ENCODE peak calls at places on chromosomes 5 and 9, in four cellular contexts. J is uterus, Q is HCT116, S is lower leg skin. L is an unnamed sample.

GRCh38 chr5:54646285-54647101 is 128.9 kb downstream of the SNX18 start:
- DNase-seq in S (peak), J (peak), Q (no peak), L (peak)

GRCh38 chr5:151248651-151249050 is 4.3 kb upstream of the GM2A start:
- DNase-seq in Q (no peak), J (no peak), S (peak), L (no peak)

GRCh38 chr9:136944094-136944518 is 432 bp downstream of the FBXW5 start:
- DNase-seq in Q (no peak), S (no peak), J (no peak), L (no peak)

GRCh38 chr5:13511442-13511841 is 433.0 kb downstream of the DNAH5 start:
- DNase-seq in Q (no peak), S (no peak), J (no peak), L (no peak)

GRCh38 chr5:75020016-75020656 is 32.2 kb downstream of the GCNT4 start:
- DNase-seq in S (no peak), J (no peak), Q (no peak), L (no peak)

GRCh38 chr5:16064135-16064893 is 115.3 kb downstream of the MARCHF11 start:
- DNase-seq in S (no peak), J (no peak), Q (no peak), L (no peak)

GRCh38 chr5:80389575-80389974 is 18.3 kb upstream of the ZFYVE16 start:
- DNase-seq in Q (no peak), S (peak), J (no peak), L (no peak)

GRCh38 chr5:36946101-36946500 is 69.5 kb downstream of the NIPBL start:
- DNase-seq in S (no peak), Q (no peak), J (no peak), L (no peak)

GRCh38 chr5:126516133-126516532 is 78.9 kb downstream of the ALDH7A1 start:
- DNase-seq in Q (no peak), J (no peak), S (no peak), L (no peak)

GRCh38 chr5:149002053-149002452 is 60.8 kb downstream of the SH3TC2 start:
- DNase-seq in J (no peak), S (no peak), Q (peak), L (no peak)

GRCh38 chr5:134878403-134878802 is 4.2 kb downstream of the TXNDC15 start:
- DNase-seq in S (peak), Q (no peak), J (no peak), L (no peak)

GRCh38 chr5:10303699-10304170 is 4.0 kb downstream of the CMBL start:
- DNase-seq in S (no peak), Q (no peak), J (no peak), L (no peak)

GRCh38 chr9:5832093-5832542 is 799 bp downstream of the ERMP1 start:
- DNase-seq in Q (no peak), S (no peak), J (no peak), L (no peak)

GRCh38 chr9:115254781-115255180 is 136.8 kb upstream of the TNC start:
- DNase-seq in S (no peak), Q (no peak), J (no peak), L (no peak)

GRCh38 chr5:77146896-77147295 is 59.8 kb upstream of the ZBED3 start:
- DNase-seq in J (no peak), Q (no peak), S (no peak), L (no peak)

GRCh38 chr9:26723486-26723885 is 169.1 kb downstream of the CAAP1 start:
- DNase-seq in S (peak), Q (peak), J (peak), L (no peak)

GRCh38 chr5:88063813-88064212 is 204.8 kb downstream of the TMEM161B start:
- DNase-seq in J (no peak), S (no peak), Q (no peak), L (no peak)

GRCh38 chr9:84293001-84293798 is 47.4 kb downstream of the SLC28A3 start:
- DNase-seq in Q (no peak), J (no peak), S (no peak), L (no peak)

GRCh38 chr9:34328983-34329832 is at the start of the genes KIF24 and NUDT2:
- DNase-seq in J (peak), S (peak), Q (peak), L (peak)

GRCh38 chr5:151047814-151048425 is 27.5 kb downstream of the GPX3 start:
- DNase-seq in S (no peak), J (no peak), Q (no peak), L (no peak)

GRCh38 chr9:108643756-108644510 is 211.9 kb downstream of the ACTL7B start:
- DNase-seq in J (no peak), Q (no peak), S (no peak), L (no peak)

GRCh38 chr5:3324421-3325101 is 271.1 kb upstream of the IRX1 start:
- DNase-seq in J (no peak), S (no peak), Q (no peak), L (no peak)

GRCh38 chr5:131171276-131171815 is 602 bp downstream of the LYRM7 start:
- DNase-seq in S (no peak), J (no peak), Q (no peak), L (no peak)

GRCh38 chr5:169094586-169095409 is 206.1 kb downstream of the SLIT3 start:
- DNase-seq in S (peak), J (no peak), Q (no peak), L (no peak)

GRCh38 chr5:115549154-115549553 is 4.6 kb upstream of the FEM1C start:
- DNase-seq in J (no peak), Q (peak), S (no peak), L (no peak)

GRCh38 chr9:135084881-135085760 is 2.3 kb upstream of the OLFM1 start:
- DNase-seq in S (no peak), J (no peak), Q (no peak), L (no peak)

GRCh38 chr9:74824654-74825053 is 63.1 kb downstream of the TRPM6 start:
- DNase-seq in J (peak), S (no peak), Q (no peak), L (no peak)

GRCh38 chr9:112218908-112219307 is 43.8 kb upstream of the SUSD1 start:
- DNase-seq in S (no peak), J (no peak), Q (no peak), L (no peak)

GRCh38 chr9:18596920-18597319 is 123.0 kb downstream of the ADAMTSL1 start:
- DNase-seq in J (peak), S (no peak), Q (no peak), L (no peak)

GRCh38 chr9:108645520-108645919 is 210.3 kb downstream of the ACTL7B start:
- DNase-seq in J (no peak), S (no peak), Q (no peak), L (no peak)

GRCh38 chr9:81885586-81885985 is 42.6 kb upstream of the SPATA31D4 start:
- DNase-seq in Q (no peak), J (no peak), S (no peak), L (no peak)

GRCh38 chr5:120304653-120305052 is 159.4 kb upstream of the PRR16 start:
- DNase-seq in Q (no peak), S (no peak), J (no peak), L (no peak)

GRCh38 chr9:70746760-70747159 is 332.3 kb upstream of the KLF9 start:
- DNase-seq in Q (no peak), J (no peak), S (no peak), L (no peak)

DNA sequence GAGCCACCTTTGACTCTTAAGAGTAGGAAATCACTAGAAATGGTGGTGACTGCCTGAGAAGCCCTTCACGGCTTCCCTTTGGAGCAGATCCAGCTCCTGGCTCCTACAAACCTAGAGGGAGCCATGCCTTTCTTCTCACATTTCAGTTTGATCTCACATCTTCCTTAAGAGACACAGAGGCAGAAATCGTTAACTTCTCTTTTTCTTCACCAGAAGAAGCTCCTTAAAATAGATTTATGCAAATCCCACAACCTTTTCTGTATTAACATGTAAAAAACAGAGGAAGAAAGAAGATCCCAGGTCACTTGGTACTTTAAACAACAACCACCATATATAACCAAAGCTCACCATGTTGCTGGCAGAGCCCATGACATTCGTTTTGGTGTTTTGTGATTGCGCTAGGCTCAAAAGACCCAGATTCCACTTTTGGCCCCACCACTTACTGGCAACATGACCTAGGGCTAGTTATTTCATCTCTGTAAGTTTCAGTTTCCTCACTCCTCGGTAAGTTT is 29.6 kb downstream of the PAX5 start:
- DNase-seq in J (no peak), S (no peak), Q (no peak), L (no peak)
- TF ChIP-seq POLR2A in J (no peak), S (no peak), Q (no peak), L (no peak)

GRCh38 chr9:109681301-109681700 is 98.7 kb upstream of the PALM2AKAP2 start:
- DNase-seq in J (no peak), S (no peak), Q (no peak), L (no peak)

GRCh38 chr9:109683521-109683920 is 96.5 kb upstream of the PALM2AKAP2 start:
- DNase-seq in S (no peak), Q (no peak), J (no peak), L (no peak)
- TF ChIP-seq POLR2A in S (no peak), Q (no peak), J (no peak), L (no peak)

DNA sequence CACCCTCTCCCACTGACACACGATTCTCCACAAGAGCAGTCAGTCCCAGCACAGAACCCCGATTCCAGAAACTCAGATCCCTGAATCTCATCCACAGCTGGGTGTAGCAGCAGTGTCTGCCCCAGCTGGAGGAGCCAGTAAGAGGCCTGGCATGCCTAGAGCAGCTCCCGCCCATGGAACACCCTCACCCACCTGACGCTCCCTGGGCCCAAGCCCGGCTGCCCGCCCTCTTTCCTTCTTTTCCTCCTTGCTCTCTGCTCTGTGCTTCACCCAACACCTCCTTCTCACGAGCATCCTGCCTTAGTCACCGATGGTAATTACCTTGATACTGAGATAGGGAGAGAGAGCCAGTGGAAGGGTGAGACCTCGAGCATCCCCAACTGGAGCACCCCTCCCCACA is 8.7 kb downstream of the PCDH1 start:
- DNase-seq in J (no peak), Q (no peak), S (peak), L (no peak)
- TF ChIP-seq POLR2A in J (no peak), Q (no peak), S (no peak), L (no peak)

GRCh38 chr9:72351538-72352453 is 13.2 kb downstream of the ZFAND5 start:
- DNase-seq in Q (no peak), J (no peak), S (no peak), L (no peak)

GRCh38 chr9:72353455-72354116 is 11.4 kb downstream of the ZFAND5 start:
- DNase-seq in S (no peak), J (no peak), Q (no peak), L (no peak)

GRCh38 chr9:72355153-72355552 is 9.9 kb downstream of the ZFAND5 start:
- DNase-seq in Q (no peak), S (no peak), J (no peak), L (no peak)

GRCh38 chr9:72354704-72355103 is 10.3 kb downstream of the ZFAND5 start:
- DNase-seq in S (no peak), Q (no peak), J (no peak), L (no peak)

DNA sequence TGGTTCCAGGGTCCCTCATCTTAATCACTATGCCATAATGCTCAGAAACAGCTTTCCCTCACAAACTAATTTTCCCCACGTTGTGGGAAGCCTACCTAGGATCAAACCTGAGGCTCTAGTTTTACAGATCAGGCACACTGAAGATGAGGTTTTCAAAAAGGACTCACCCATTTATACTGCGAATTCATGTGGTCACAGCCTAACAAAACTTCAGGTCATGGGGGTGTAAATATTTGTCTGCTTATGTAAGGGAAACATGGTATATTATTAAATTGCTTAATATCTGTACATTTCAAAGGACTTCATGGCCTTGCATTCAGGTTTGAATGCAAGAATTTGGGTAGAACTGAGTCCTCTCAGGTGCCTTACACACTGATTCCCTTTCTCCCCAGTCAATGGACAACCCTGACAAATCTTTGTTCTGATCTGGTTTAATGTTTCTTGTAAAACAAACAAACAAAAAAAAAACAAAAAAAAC is 12.1 kb downstream of the ZFAND5 start:
- DNase-seq in Q (no peak), S (no peak), J (no peak), L (no peak)
- TF ChIP-seq POLR2A in Q (no peak), S (no peak), J (no peak), L (no peak)

DNA sequence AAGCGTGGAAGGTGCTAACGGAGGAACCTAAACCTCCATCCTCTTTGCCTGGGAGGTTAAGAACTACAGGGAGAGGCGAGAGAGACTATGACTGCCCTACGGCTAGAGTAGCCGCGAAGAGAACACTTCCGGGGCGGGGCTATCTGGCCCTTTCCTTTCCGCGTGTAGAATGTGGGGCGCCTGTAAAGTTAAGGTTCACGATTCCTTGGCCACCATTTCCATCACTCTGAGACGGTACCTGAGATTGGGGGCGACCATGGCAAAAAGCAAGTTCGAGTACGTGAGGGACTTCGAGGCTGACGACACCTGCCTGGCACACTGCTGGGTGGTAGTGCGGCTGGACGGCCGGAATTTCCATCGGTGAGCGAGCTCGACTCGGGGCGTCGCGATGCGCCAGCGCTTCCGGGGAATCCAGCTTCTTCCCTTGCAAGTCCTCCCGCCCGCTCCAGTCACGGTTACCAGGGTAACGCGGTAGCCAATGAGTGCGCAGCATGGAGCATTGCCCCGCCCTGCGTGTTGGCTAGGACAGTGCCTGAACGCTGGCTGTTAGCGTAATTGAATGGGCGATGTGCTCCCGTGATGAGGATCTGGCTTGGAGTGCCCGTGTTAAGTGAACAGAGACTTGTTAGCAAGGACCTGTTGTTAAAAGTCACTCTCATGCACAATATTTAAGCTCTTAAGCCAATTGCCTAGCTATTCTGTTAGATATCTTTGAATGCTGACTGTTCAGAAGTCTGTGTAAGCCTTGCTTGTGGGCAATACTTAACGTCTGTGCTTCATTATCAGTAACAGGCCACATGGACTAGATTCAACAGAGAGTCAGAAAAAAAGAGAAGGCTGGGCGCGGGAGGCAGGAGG is at the start of gene THG1L:
- DNase-seq in Q (peak), S (peak), J (peak), L (peak)
- TF ChIP-seq POLR2A in Q (peak), S (no peak), J (no peak), L (no peak)

GRCh38 chr9:3858961-3859360 is 333.2 kb upstream of the RFX3 start:
- DNase-seq in S (no peak), Q (no peak), J (no peak), L (no peak)

GRCh38 chr9:3855601-3856328 is 330.0 kb upstream of the RFX3 start:
- DNase-seq in J (no peak), Q (no peak), S (no peak), L (no peak)

GRCh38 chr9:3852545-3852944 is 326.7 kb upstream of the RFX3 start:
- DNase-seq in S (no peak), Q (no peak), J (no peak), L (no peak)

GRCh38 chr9:3857673-3858072 is 331.9 kb upstream of the RFX3 start:
- DNase-seq in S (no peak), J (no peak), Q (no peak), L (no peak)

DNA sequence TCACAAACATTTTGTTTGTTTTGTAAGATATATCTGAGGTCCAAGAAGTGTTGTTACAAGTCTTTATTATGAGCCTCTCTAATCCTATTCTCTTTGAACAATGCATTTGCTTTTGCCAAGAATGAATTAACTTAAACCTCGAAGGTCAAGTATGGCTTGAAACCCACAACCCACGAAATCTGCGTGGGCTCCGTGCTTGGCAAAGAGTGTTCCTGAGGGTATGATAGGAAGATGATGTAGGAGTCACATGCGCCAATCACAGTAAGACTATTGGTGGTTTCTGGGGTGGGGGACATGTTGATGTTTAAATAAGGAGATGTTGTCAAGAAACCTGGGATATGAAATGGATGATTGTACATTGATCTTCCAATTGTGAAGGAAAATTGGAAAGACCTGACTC is 330.8 kb upstream of the RFX3 start:
- DNase-seq in S (no peak), J (no peak), Q (no peak), L (no peak)
- TF ChIP-seq POLR2A in S (no peak), J (no peak), Q (no peak), L (no peak)

GRCh38 chr5:55892479-55892878 is 41.3 kb downstream of the IL31RA start:
- DNase-seq in Q (no peak), J (no peak), S (no peak), L (no peak)
- TF ChIP-seq POLR2A in Q (no peak), J (no peak), S (no peak), L (no peak)

GRCh38 chr9:98351370-98351769 is 95.9 kb upstream of the TBC1D2 start:
- DNase-seq in S (no peak), J (no peak), Q (no peak), L (no peak)
- TF ChIP-seq POLR2A in S (no peak), J (no peak), Q (no peak), L (no peak)

DNA sequence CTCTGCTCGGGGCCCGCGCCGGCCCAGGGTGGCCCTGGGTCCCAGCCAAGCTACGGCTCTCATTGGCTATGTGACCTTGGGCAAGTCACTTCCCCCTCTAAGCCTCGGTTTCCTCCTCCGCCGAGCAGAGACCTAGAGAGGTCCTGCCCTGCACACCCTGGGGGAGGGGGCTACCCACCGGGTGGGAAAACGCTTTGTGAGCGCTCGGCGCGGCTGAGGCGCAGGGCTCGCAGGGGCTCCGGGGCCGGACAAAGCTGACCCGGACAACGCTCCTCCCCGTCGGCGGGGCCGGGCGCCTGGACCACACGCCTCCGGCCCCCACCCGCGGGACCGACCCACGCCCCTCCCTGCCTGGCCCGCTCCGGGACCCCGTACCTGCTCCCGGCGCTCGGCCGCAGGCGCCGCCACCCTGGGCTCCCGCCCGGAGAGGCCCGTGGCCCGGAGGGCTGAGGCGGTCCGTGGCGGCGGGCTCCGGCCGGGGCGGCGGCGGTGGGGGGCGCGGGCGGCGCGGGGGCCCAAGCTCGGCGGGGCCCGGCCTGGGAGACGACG is 85.7 kb upstream of the MELK start:
- DNase-seq in J (peak), Q (no peak), S (peak), L (no peak)
- TF ChIP-seq POLR2A in J (no peak), Q (no peak), S (no peak), L (no peak)

GRCh38 chr5:114361724-114362196 is at the start of gene KCNN2:
- DNase-seq in S (peak), J (peak), Q (no peak), L (no peak)
- TF ChIP-seq POLR2A in S (no peak), J (no peak), Q (no peak), L (no peak)

L was measured in esophagus squamous epithelium.